ENCODE peak calls at places on chromosomes 6 and 20, in five cellular contexts. One of them, this sample, is unnamed.

GRCh38 chr6:84798257-84798656 is 33.9 kb upstream of the TBX18 start:
- DNase-seq in HCT116: no peak
- DNase-seq in H9: no peak
- DNase-seq in astrocyte: no peak
- DNase-seq in IMR-90: no peak
- DNase-seq in this sample: no peak

GRCh38 chr6:154478021-154478651 is 32.3 kb downstream of the CNKSR3 start:
- DNase-seq in IMR-90: peak; percentile 23
- DNase-seq in H9: no peak
- DNase-seq in HCT116: no peak
- DNase-seq in astrocyte: no peak
- DNase-seq in this sample: no peak

GRCh38 chr6:22298393-22299010 is 1.7 kb upstream of the PRL start:
- DNase-seq in HCT116: no peak
- DNase-seq in astrocyte: peak; percentile 32
- DNase-seq in H9: no peak
- DNase-seq in IMR-90: peak; percentile 62
- DNase-seq in this sample: no peak

GRCh38 chr6:136647363-136647763 is 97.1 kb upstream of the MAP7 start:
- DNase-seq in HCT116: no peak
- DNase-seq in astrocyte: peak; percentile 95
- DNase-seq in IMR-90: peak; percentile 97
- DNase-seq in H9: no peak
- DNase-seq in this sample: no peak

GRCh38 chr20:21608777-21609176 is 94.9 kb upstream of the NKX2-2 start:
- DNase-seq in astrocyte: no peak
- DNase-seq in HCT116: no peak
- DNase-seq in IMR-90: no peak
- DNase-seq in H9: no peak
- DNase-seq in this sample: no peak

GRCh38 chr20:48845000-48845399 is 17.2 kb upstream of the PREX1 start:
- DNase-seq in IMR-90: peak; percentile 35
- DNase-seq in astrocyte: no peak
- DNase-seq in H9: no peak
- DNase-seq in HCT116: no peak
- DNase-seq in this sample: no peak

GRCh38 chr6:110042670-110043296 is 64.7 kb downstream of the GPR6 start:
- DNase-seq in astrocyte: no peak
- DNase-seq in H9: no peak
- DNase-seq in IMR-90: no peak
- DNase-seq in HCT116: no peak
- DNase-seq in this sample: no peak

GRCh38 chr6:28758046-28758817 is 165.6 kb downstream of the TRIM27 start:
- DNase-seq in IMR-90: peak; percentile 48
- DNase-seq in astrocyte: peak; percentile 22
- DNase-seq in H9: peak; percentile 80
- DNase-seq in HCT116: peak; percentile 86
- DNase-seq in this sample: peak; percentile 84

GRCh38 chr20:63740501-63741353 is 1.2 kb downstream of the SLC2A4RG start:
- DNase-seq in H9: peak; percentile 83
- DNase-seq in HCT116: peak; percentile 48
- DNase-seq in IMR-90: peak; percentile 86
- DNase-seq in astrocyte: peak; percentile 72
- DNase-seq in this sample: peak; percentile 84

GRCh38 chr20:997486-997885 is 4.6 kb downstream of the RSPO4 start:
- DNase-seq in astrocyte: no peak
- DNase-seq in IMR-90: no peak
- DNase-seq in H9: no peak
- DNase-seq in HCT116: no peak
- DNase-seq in this sample: no peak

GRCh38 chr20:58028123-58028522 is 200.3 kb downstream of the ANKRD60 start:
- DNase-seq in IMR-90: no peak
- DNase-seq in H9: no peak
- DNase-seq in HCT116: no peak
- DNase-seq in astrocyte: no peak
- DNase-seq in this sample: no peak

GRCh38 chr20:33541074-33541473 is 51.2 kb downstream of the CBFA2T2 start:
- DNase-seq in astrocyte: no peak
- DNase-seq in HCT116: no peak
- DNase-seq in IMR-90: no peak
- DNase-seq in H9: no peak
- DNase-seq in this sample: no peak

GRCh38 chr6:162468326-162468725 is 259.2 kb downstream of the PRKN start:
- DNase-seq in IMR-90: no peak
- DNase-seq in HCT116: no peak
- DNase-seq in H9: no peak
- DNase-seq in astrocyte: peak; percentile 62
- DNase-seq in this sample: no peak

GRCh38 chr6:118893095-118893881 is 664 bp upstream of the ASF1A start:
- DNase-seq in H9: peak; percentile 41
- DNase-seq in astrocyte: peak; percentile 60
- DNase-seq in IMR-90: peak; percentile 67
- DNase-seq in HCT116: no peak
- DNase-seq in this sample: peak; percentile 62

GRCh38 chr6:38391909-38392614 is 247.7 kb downstream of the BTBD9 start:
- DNase-seq in H9: no peak
- DNase-seq in astrocyte: peak; percentile 67
- DNase-seq in HCT116: no peak
- DNase-seq in IMR-90: peak; percentile 37
- DNase-seq in this sample: no peak

GRCh38 chr6:24524801-24525200 is 30.0 kb downstream of the ALDH5A1 start:
- DNase-seq in IMR-90: peak; percentile 59
- DNase-seq in astrocyte: peak; percentile 30
- DNase-seq in HCT116: peak; percentile 41
- DNase-seq in H9: peak; percentile 37
- DNase-seq in this sample: peak; percentile 33

GRCh38 chr6:53049389-53049788 is 15.8 kb upstream of the FBXO9 start:
- DNase-seq in H9: no peak
- DNase-seq in astrocyte: no peak
- DNase-seq in IMR-90: no peak
- DNase-seq in HCT116: no peak
- DNase-seq in this sample: no peak

GRCh38 chr6:154460306-154461071 is 50.0 kb downstream of the CNKSR3 start:
- DNase-seq in HCT116: no peak
- DNase-seq in astrocyte: peak; percentile 78
- DNase-seq in IMR-90: peak; percentile 40
- DNase-seq in H9: no peak
- DNase-seq in this sample: peak; percentile 52

GRCh38 chr6:116210750-116211425 is 43.0 kb downstream of the TSPYL4 start:
- DNase-seq in astrocyte: peak; percentile 79
- DNase-seq in H9: no peak
- DNase-seq in IMR-90: peak; percentile 74
- DNase-seq in HCT116: no peak
- DNase-seq in this sample: peak; percentile 91

GRCh38 chr6:1856381-1856780 is 246.7 kb downstream of the FOXC1 start:
- DNase-seq in HCT116: no peak
- DNase-seq in H9: no peak
- DNase-seq in IMR-90: peak; percentile 75
- DNase-seq in astrocyte: peak; percentile 17
- DNase-seq in this sample: peak; percentile 61

GRCh38 chr20:10501377-10501776 is 66.3 kb downstream of the SLX4IP start:
- DNase-seq in H9: no peak
- DNase-seq in astrocyte: peak; percentile 33
- DNase-seq in HCT116: no peak
- DNase-seq in IMR-90: no peak
- DNase-seq in this sample: peak; percentile 56

GRCh38 chr6:19610260-19610659 is 226.9 kb upstream of the ID4 start:
- DNase-seq in astrocyte: no peak
- DNase-seq in HCT116: no peak
- DNase-seq in H9: no peak
- DNase-seq in IMR-90: no peak
- DNase-seq in this sample: no peak

DNA sequence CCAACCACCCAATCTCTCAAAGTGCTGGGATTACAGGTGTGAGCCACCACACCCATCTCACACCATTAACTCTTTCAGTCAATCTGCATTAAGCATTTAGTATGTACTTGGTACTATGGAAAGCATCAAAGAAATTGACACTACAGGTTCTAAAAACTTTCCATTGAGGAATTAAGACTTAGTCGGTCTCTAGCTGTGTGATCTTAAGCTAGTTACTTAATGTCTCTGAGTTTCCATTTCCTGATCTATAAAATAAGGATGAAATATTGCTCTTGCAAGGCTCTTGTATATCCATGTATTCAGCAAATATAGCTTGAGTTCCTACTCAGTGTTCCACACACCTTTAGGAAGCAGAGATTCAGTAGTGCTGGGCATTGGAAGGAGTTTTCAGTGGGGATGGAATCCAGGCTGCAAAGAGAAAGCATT is 48.9 kb upstream of the NCOA3 start:
- DNase-seq in H9: no peak
- DNase-seq in HCT116: no peak
- DNase-seq in astrocyte: no peak
- DNase-seq in IMR-90: no peak
- DNase-seq in this sample: no peak
- H3K4me2 ChIP-seq in H9: no peak overlapping the region
- H3K4me2 ChIP-seq in HCT116: peak overlapping the region; percentile 74
- H3K4me2 ChIP-seq in astrocyte: peak overlapping the region; percentile 59
- H3K4me2 ChIP-seq in IMR-90: peak overlapping the region; percentile 68
- H3K4me2 ChIP-seq in this sample: peak overlapping the region; percentile 77

GRCh38 chr20:9334866-9335265 is 179.5 kb upstream of the LAMP5 start:
- DNase-seq in HCT116: no peak
- DNase-seq in IMR-90: no peak
- DNase-seq in astrocyte: no peak
- DNase-seq in H9: no peak
- DNase-seq in this sample: no peak

GRCh38 chr20:9329356-9330092 is 184.9 kb upstream of the LAMP5 start:
- DNase-seq in astrocyte: no peak
- DNase-seq in IMR-90: no peak
- DNase-seq in HCT116: no peak
- DNase-seq in H9: no peak
- DNase-seq in this sample: no peak

GRCh38 chr20:9330151-9330550 is 184.2 kb upstream of the LAMP5 start:
- DNase-seq in HCT116: no peak
- DNase-seq in IMR-90: no peak
- DNase-seq in H9: no peak
- DNase-seq in astrocyte: no peak
- DNase-seq in this sample: no peak

GRCh38 chr20:9332783-9333482 is 181.5 kb upstream of the LAMP5 start:
- DNase-seq in astrocyte: no peak
- DNase-seq in H9: no peak
- DNase-seq in HCT116: no peak
- DNase-seq in IMR-90: no peak
- DNase-seq in this sample: no peak

GRCh38 chr20:9331707-9332435 is 182.5 kb upstream of the LAMP5 start:
- DNase-seq in astrocyte: no peak
- DNase-seq in IMR-90: no peak
- DNase-seq in HCT116: no peak
- DNase-seq in H9: no peak
- DNase-seq in this sample: no peak
- H3K4me2 ChIP-seq in astrocyte: no peak overlapping the region
- H3K4me2 ChIP-seq in IMR-90: no peak overlapping the region
- H3K4me2 ChIP-seq in HCT116: no peak overlapping the region
- H3K4me2 ChIP-seq in H9: no peak overlapping the region
- H3K4me2 ChIP-seq in this sample: no peak overlapping the region

DNA sequence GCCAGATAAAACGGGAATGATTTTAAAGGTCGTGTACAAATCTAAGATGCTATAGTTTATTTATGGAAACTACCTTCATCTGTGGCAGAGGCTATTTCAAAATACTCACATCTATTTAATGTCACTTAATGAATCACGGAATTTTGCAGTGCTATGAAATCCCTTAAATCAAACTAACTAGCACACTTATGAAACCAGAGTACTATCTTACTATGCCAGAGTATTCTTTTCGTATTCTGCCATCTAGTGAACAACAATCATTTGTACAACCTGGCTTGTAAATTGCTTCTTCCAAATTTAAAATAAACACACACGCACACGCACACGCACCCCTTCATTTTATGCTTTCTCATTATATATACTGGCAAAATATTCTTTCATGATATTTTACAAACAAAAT is 78.0 kb upstream of the BMP5 start:
- DNase-seq in HCT116: peak; percentile 15
- DNase-seq in IMR-90: peak; percentile 74
- DNase-seq in H9: no peak
- DNase-seq in astrocyte: peak; percentile 25
- DNase-seq in this sample: peak; percentile 36
- H3K4me2 ChIP-seq in HCT116: peak overlapping the region; percentile 18
- H3K4me2 ChIP-seq in IMR-90: peak overlapping the region; percentile 83
- H3K4me2 ChIP-seq in H9: no peak overlapping the region
- H3K4me2 ChIP-seq in astrocyte: peak overlapping the region; percentile 33
- H3K4me2 ChIP-seq in this sample: peak overlapping the region; percentile 29

GRCh38 chr20:7712661-7713060 is 227.6 kb downstream of the HAO1 start:
- DNase-seq in astrocyte: peak; percentile 26
- DNase-seq in HCT116: no peak
- DNase-seq in H9: no peak
- DNase-seq in IMR-90: no peak
- DNase-seq in this sample: peak; percentile 45

GRCh38 chr20:7708112-7708511 is 232.1 kb downstream of the HAO1 start:
- DNase-seq in HCT116: no peak
- DNase-seq in IMR-90: no peak
- DNase-seq in H9: no peak
- DNase-seq in astrocyte: no peak
- DNase-seq in this sample: no peak

GRCh38 chr20:7710440-7710839 is 229.8 kb downstream of the HAO1 start:
- DNase-seq in HCT116: no peak
- DNase-seq in IMR-90: no peak
- DNase-seq in H9: no peak
- DNase-seq in astrocyte: peak; percentile 69
- DNase-seq in this sample: no peak

GRCh38 chr20:7704021-7704420 is 236.2 kb downstream of the HAO1 start:
- DNase-seq in IMR-90: no peak
- DNase-seq in HCT116: no peak
- DNase-seq in astrocyte: no peak
- DNase-seq in H9: no peak
- DNase-seq in this sample: no peak

DNA sequence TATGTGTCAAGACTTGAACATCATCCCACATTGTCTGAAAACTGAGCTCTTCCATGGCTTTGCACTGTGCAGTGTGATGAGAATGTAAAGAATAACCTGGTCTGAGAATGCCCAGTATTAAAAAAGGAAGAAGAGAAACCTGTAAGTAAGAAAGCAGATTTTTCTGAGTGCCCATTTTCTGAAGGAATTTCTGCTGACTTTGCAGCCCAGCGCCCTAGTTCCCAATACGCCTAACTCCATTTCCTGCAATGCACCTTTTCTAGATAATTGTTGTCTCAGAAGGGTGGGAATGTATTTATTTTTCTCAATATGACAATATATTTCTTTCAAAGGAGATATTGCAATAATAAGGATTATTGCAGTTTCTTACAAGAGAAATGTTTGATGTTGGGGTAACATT is 231.5 kb downstream of the HAO1 start:
- DNase-seq in astrocyte: no peak
- DNase-seq in IMR-90: no peak
- DNase-seq in H9: no peak
- DNase-seq in HCT116: no peak
- DNase-seq in this sample: no peak
- H3K4me2 ChIP-seq in astrocyte: no peak overlapping the region
- H3K4me2 ChIP-seq in IMR-90: no peak overlapping the region
- H3K4me2 ChIP-seq in H9: no peak overlapping the region
- H3K4me2 ChIP-seq in HCT116: no peak overlapping the region
- H3K4me2 ChIP-seq in this sample: no peak overlapping the region

GRCh38 chr6:169271158-169271936 is 17.7 kb upstream of the THBS2 start:
- DNase-seq in IMR-90: no peak
- DNase-seq in astrocyte: no peak
- DNase-seq in HCT116: no peak
- DNase-seq in H9: peak; percentile 54
- DNase-seq in this sample: no peak
- H3K4me2 ChIP-seq in IMR-90: peak overlapping the region; percentile 10
- H3K4me2 ChIP-seq in astrocyte: peak overlapping the region; percentile 29
- H3K4me2 ChIP-seq in HCT116: no peak overlapping the region
- H3K4me2 ChIP-seq in H9: no peak overlapping the region
- H3K4me2 ChIP-seq in this sample: no peak overlapping the region